ENCODE peak calls at places on chromosomes 12 and 14, in nine cellular contexts. One of them, this sample, is unnamed.

GRCh38 chr12:7497661-7498060 is 5.9 kb downstream of the CD163 start:
- DNase-seq in coronary artery: no peak
- DNase-seq in lower lobe of right lung: no peak
- DNase-seq in fibroblast of mammary gland: peak
- DNase-seq in H9: no peak
- DNase-seq in neural crest cell: no peak
- DNase-seq in cardiac fibroblast: peak
- DNase-seq in tibial artery: no peak
- DNase-seq in psoas muscle: no peak
- DNase-seq in this sample: no peak

GRCh38 chr14:89425931-89426330 is 8.9 kb upstream of the FOXN3 start:
- DNase-seq in coronary artery: no peak
- DNase-seq in lower lobe of right lung: no peak
- DNase-seq in fibroblast of mammary gland: peak
- DNase-seq in H9: no peak
- DNase-seq in neural crest cell: no peak
- DNase-seq in cardiac fibroblast: peak
- DNase-seq in tibial artery: peak
- DNase-seq in psoas muscle: no peak
- DNase-seq in this sample: peak

GRCh38 chr12:107335802-107336570 is 242.6 kb upstream of the CRY1 start:
- DNase-seq in coronary artery: no peak
- DNase-seq in lower lobe of right lung: no peak
- DNase-seq in fibroblast of mammary gland: no peak
- DNase-seq in H9: no peak
- DNase-seq in neural crest cell: no peak
- DNase-seq in cardiac fibroblast: peak
- DNase-seq in tibial artery: no peak
- DNase-seq in psoas muscle: no peak
- DNase-seq in this sample: no peak

GRCh38 chr14:104977681-104978647 is at the start of gene AHNAK2:
- DNase-seq in coronary artery: no peak
- DNase-seq in lower lobe of right lung: peak
- DNase-seq in fibroblast of mammary gland: peak
- DNase-seq in H9: peak
- DNase-seq in neural crest cell: peak
- DNase-seq in cardiac fibroblast: peak
- DNase-seq in tibial artery: peak
- DNase-seq in psoas muscle: peak
- DNase-seq in this sample: no peak

GRCh38 chr12:105860556-105861207 is 278.1 kb downstream of the NUAK1 start:
- DNase-seq in coronary artery: no peak
- DNase-seq in lower lobe of right lung: no peak
- DNase-seq in fibroblast of mammary gland: no peak
- DNase-seq in H9: no peak
- DNase-seq in neural crest cell: no peak
- DNase-seq in cardiac fibroblast: no peak
- DNase-seq in tibial artery: no peak
- DNase-seq in psoas muscle: no peak
- DNase-seq in this sample: no peak

GRCh38 chr12:110917961-110918360 is 2.4 kb downstream of the MYL2 start:
- DNase-seq in coronary artery: no peak
- DNase-seq in lower lobe of right lung: no peak
- DNase-seq in fibroblast of mammary gland: no peak
- DNase-seq in H9: no peak
- DNase-seq in neural crest cell: no peak
- DNase-seq in cardiac fibroblast: peak
- DNase-seq in tibial artery: no peak
- DNase-seq in psoas muscle: no peak
- DNase-seq in this sample: no peak

GRCh38 chr12:132505105-132505851 is 15.3 kb downstream of the FBRSL1 start:
- DNase-seq in coronary artery: no peak
- DNase-seq in lower lobe of right lung: peak
- DNase-seq in fibroblast of mammary gland: no peak
- DNase-seq in H9: no peak
- DNase-seq in neural crest cell: no peak
- DNase-seq in cardiac fibroblast: no peak
- DNase-seq in tibial artery: no peak
- DNase-seq in psoas muscle: peak
- DNase-seq in this sample: no peak

GRCh38 chr14:42224053-42224888 is 617.6 kb downstream of the LRFN5 start:
- DNase-seq in coronary artery: no peak
- DNase-seq in lower lobe of right lung: no peak
- DNase-seq in fibroblast of mammary gland: peak
- DNase-seq in H9: peak
- DNase-seq in neural crest cell: peak
- DNase-seq in cardiac fibroblast: peak
- DNase-seq in tibial artery: no peak
- DNase-seq in psoas muscle: no peak
- DNase-seq in this sample: no peak

GRCh38 chr12:22416831-22417230 is 82.3 kb upstream of the ST8SIA1 start:
- DNase-seq in coronary artery: no peak
- DNase-seq in lower lobe of right lung: no peak
- DNase-seq in fibroblast of mammary gland: no peak
- DNase-seq in H9: no peak
- DNase-seq in neural crest cell: no peak
- DNase-seq in cardiac fibroblast: no peak
- DNase-seq in tibial artery: no peak
- DNase-seq in psoas muscle: no peak
- DNase-seq in this sample: no peak

GRCh38 chr14:26328766-26329165 is 269.1 kb downstream of the NOVA1 start:
- DNase-seq in coronary artery: no peak
- DNase-seq in lower lobe of right lung: no peak
- DNase-seq in fibroblast of mammary gland: no peak
- DNase-seq in H9: no peak
- DNase-seq in neural crest cell: no peak
- DNase-seq in cardiac fibroblast: no peak
- DNase-seq in tibial artery: no peak
- DNase-seq in psoas muscle: no peak
- DNase-seq in this sample: no peak

GRCh38 chr12:82966160-82966559 is 279.5 kb downstream of the TMTC2 start:
- DNase-seq in coronary artery: no peak
- DNase-seq in lower lobe of right lung: no peak
- DNase-seq in fibroblast of mammary gland: no peak
- DNase-seq in H9: no peak
- DNase-seq in neural crest cell: no peak
- DNase-seq in cardiac fibroblast: peak
- DNase-seq in tibial artery: no peak
- DNase-seq in psoas muscle: no peak
- DNase-seq in this sample: no peak

DNA sequence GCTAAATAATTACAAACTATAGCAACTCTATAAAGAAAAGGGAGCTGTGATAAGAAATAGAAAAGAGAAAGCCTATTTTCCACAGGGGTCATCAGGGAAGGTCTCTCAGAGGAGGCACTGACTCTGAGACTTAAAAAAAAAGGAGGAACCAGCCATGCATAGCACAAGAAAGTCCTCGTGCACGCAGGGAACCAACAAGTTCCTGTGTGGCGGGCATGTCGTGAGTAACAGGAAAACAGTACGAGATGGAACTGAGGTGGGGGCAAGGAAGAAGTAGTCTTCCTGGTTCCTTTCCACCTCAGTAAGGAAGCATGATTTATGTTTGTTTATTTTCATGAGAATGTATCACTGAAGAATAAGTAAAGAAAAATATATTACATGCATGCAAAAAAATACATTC is 367.0 kb upstream of the TMEM132C start:
- DNase-seq in coronary artery: no peak
- DNase-seq in lower lobe of right lung: no peak
- DNase-seq in fibroblast of mammary gland: no peak
- DNase-seq in H9: no peak
- DNase-seq in neural crest cell: no peak
- DNase-seq in cardiac fibroblast: no peak
- DNase-seq in tibial artery: no peak
- DNase-seq in psoas muscle: no peak
- DNase-seq in this sample: no peak
- TF ChIP-seq CTCF in coronary artery: no peak
- TF ChIP-seq CTCF in lower lobe of right lung: no peak
- TF ChIP-seq CTCF in fibroblast of mammary gland: no peak
- TF ChIP-seq CTCF in H9: no peak
- TF ChIP-seq CTCF in neural crest cell: no peak
- TF ChIP-seq CTCF in cardiac fibroblast: no peak
- TF ChIP-seq CTCF in tibial artery: no peak
- TF ChIP-seq CTCF in psoas muscle: no peak
- TF ChIP-seq CTCF in this sample: no peak

DNA sequence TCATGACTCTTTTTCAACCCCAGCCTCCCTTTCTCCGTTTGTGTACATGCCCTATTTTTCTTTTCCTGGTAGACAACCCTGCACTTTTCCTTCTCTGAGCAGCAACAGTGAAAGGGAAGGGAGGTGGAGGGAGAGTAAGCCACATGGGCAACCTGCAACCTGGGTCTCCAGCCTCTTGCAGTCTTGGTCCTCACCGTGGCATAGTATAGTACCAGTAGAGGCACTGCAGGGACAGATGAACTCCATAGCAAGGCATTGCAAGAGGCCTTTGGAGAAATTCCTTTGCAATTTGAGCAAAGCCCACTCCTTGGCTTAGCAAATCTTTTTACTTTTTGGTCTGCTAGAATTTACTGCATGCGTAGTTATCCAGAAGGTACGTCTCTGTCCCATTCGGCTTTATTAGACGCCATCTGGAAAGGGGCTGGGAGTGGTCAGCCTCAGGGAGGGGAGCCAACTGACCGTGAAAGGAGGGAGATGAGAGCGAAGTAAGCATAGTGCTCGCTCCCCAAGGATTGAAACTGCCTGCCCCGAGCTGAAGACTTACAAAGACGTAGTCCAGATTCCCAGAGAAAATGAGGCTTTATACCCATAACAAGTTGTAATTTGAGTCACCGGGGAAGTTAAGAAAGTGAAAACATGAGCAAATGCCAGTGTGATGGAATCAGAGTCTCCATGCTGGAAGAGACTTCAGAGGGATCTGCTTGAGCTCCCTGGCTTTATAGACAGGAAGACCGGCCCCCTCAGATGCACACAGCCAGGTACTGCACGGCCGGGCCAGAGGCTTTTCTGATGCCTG is 331.9 kb downstream of the CACNA1C start:
- DNase-seq in coronary artery: peak
- DNase-seq in lower lobe of right lung: no peak
- DNase-seq in fibroblast of mammary gland: peak
- DNase-seq in H9: no peak
- DNase-seq in neural crest cell: no peak
- DNase-seq in cardiac fibroblast: peak
- DNase-seq in tibial artery: no peak
- DNase-seq in psoas muscle: no peak
- DNase-seq in this sample: peak
- TF ChIP-seq CTCF in coronary artery: no peak
- TF ChIP-seq CTCF in lower lobe of right lung: no peak
- TF ChIP-seq CTCF in fibroblast of mammary gland: peak
- TF ChIP-seq CTCF in H9: peak
- TF ChIP-seq CTCF in neural crest cell: no peak
- TF ChIP-seq CTCF in cardiac fibroblast: no peak
- TF ChIP-seq CTCF in tibial artery: no peak
- TF ChIP-seq CTCF in psoas muscle: no peak
- TF ChIP-seq CTCF in this sample: peak

GRCh38 chr12:15605886-15606590 is 183.2 kb downstream of the EPS8 start:
- DNase-seq in coronary artery: no peak
- DNase-seq in lower lobe of right lung: no peak
- DNase-seq in fibroblast of mammary gland: no peak
- DNase-seq in H9: no peak
- DNase-seq in neural crest cell: no peak
- DNase-seq in cardiac fibroblast: no peak
- DNase-seq in tibial artery: no peak
- DNase-seq in psoas muscle: no peak
- DNase-seq in this sample: no peak

GRCh38 chr12:15608931-15609330 is 180.3 kb downstream of the EPS8 start:
- DNase-seq in coronary artery: no peak
- DNase-seq in lower lobe of right lung: no peak
- DNase-seq in fibroblast of mammary gland: no peak
- DNase-seq in H9: no peak
- DNase-seq in neural crest cell: no peak
- DNase-seq in cardiac fibroblast: no peak
- DNase-seq in tibial artery: no peak
- DNase-seq in psoas muscle: no peak
- DNase-seq in this sample: no peak

GRCh38 chr12:15613981-15614380 is 175.2 kb downstream of the EPS8 start:
- DNase-seq in coronary artery: no peak
- DNase-seq in lower lobe of right lung: no peak
- DNase-seq in fibroblast of mammary gland: peak
- DNase-seq in H9: no peak
- DNase-seq in neural crest cell: no peak
- DNase-seq in cardiac fibroblast: peak
- DNase-seq in tibial artery: no peak
- DNase-seq in psoas muscle: no peak
- DNase-seq in this sample: no peak

GRCh38 chr12:15603461-15604085 is 185.6 kb downstream of the EPS8 start:
- DNase-seq in coronary artery: no peak
- DNase-seq in lower lobe of right lung: no peak
- DNase-seq in fibroblast of mammary gland: no peak
- DNase-seq in H9: no peak
- DNase-seq in neural crest cell: no peak
- DNase-seq in cardiac fibroblast: no peak
- DNase-seq in tibial artery: no peak
- DNase-seq in psoas muscle: no peak
- DNase-seq in this sample: no peak

GRCh38 chr12:15608406-15608805 is 180.8 kb downstream of the EPS8 start:
- DNase-seq in coronary artery: no peak
- DNase-seq in lower lobe of right lung: no peak
- DNase-seq in fibroblast of mammary gland: no peak
- DNase-seq in H9: no peak
- DNase-seq in neural crest cell: no peak
- DNase-seq in cardiac fibroblast: no peak
- DNase-seq in tibial artery: no peak
- DNase-seq in psoas muscle: no peak
- DNase-seq in this sample: no peak
- TF ChIP-seq CTCF in coronary artery: no peak
- TF ChIP-seq CTCF in lower lobe of right lung: no peak
- TF ChIP-seq CTCF in fibroblast of mammary gland: no peak
- TF ChIP-seq CTCF in H9: no peak
- TF ChIP-seq CTCF in neural crest cell: no peak
- TF ChIP-seq CTCF in cardiac fibroblast: no peak
- TF ChIP-seq CTCF in tibial artery: no peak
- TF ChIP-seq CTCF in psoas muscle: no peak
- TF ChIP-seq CTCF in this sample: no peak

GRCh38 chr12:127489055-127489454 is 777.9 kb upstream of the TMEM132C start:
- DNase-seq in coronary artery: no peak
- DNase-seq in lower lobe of right lung: no peak
- DNase-seq in fibroblast of mammary gland: no peak
- DNase-seq in H9: no peak
- DNase-seq in neural crest cell: no peak
- DNase-seq in cardiac fibroblast: no peak
- DNase-seq in tibial artery: no peak
- DNase-seq in psoas muscle: no peak
- DNase-seq in this sample: no peak

GRCh38 chr12:127487031-127487430 is 779.9 kb upstream of the TMEM132C start:
- DNase-seq in coronary artery: no peak
- DNase-seq in lower lobe of right lung: no peak
- DNase-seq in fibroblast of mammary gland: no peak
- DNase-seq in H9: no peak
- DNase-seq in neural crest cell: no peak
- DNase-seq in cardiac fibroblast: peak
- DNase-seq in tibial artery: no peak
- DNase-seq in psoas muscle: no peak
- DNase-seq in this sample: no peak

GRCh38 chr12:127480775-127481314 is 786.1 kb upstream of the TMEM132C start:
- DNase-seq in coronary artery: no peak
- DNase-seq in lower lobe of right lung: no peak
- DNase-seq in fibroblast of mammary gland: no peak
- DNase-seq in H9: no peak
- DNase-seq in neural crest cell: no peak
- DNase-seq in cardiac fibroblast: no peak
- DNase-seq in tibial artery: no peak
- DNase-seq in psoas muscle: no peak
- DNase-seq in this sample: no peak

GRCh38 chr12:127482950-127483349 is 784.0 kb upstream of the TMEM132C start:
- DNase-seq in coronary artery: no peak
- DNase-seq in lower lobe of right lung: no peak
- DNase-seq in fibroblast of mammary gland: no peak
- DNase-seq in H9: no peak
- DNase-seq in neural crest cell: no peak
- DNase-seq in cardiac fibroblast: no peak
- DNase-seq in tibial artery: no peak
- DNase-seq in psoas muscle: no peak
- DNase-seq in this sample: no peak

GRCh38 chr12:127485528-127485927 is 781.4 kb upstream of the TMEM132C start:
- DNase-seq in coronary artery: no peak
- DNase-seq in lower lobe of right lung: no peak
- DNase-seq in fibroblast of mammary gland: peak
- DNase-seq in H9: no peak
- DNase-seq in neural crest cell: no peak
- DNase-seq in cardiac fibroblast: peak
- DNase-seq in tibial artery: no peak
- DNase-seq in psoas muscle: no peak
- DNase-seq in this sample: peak
- TF ChIP-seq CTCF in coronary artery: no peak
- TF ChIP-seq CTCF in lower lobe of right lung: no peak
- TF ChIP-seq CTCF in fibroblast of mammary gland: peak
- TF ChIP-seq CTCF in H9: peak
- TF ChIP-seq CTCF in neural crest cell: no peak
- TF ChIP-seq CTCF in cardiac fibroblast: peak
- TF ChIP-seq CTCF in tibial artery: no peak
- TF ChIP-seq CTCF in psoas muscle: no peak
- TF ChIP-seq CTCF in this sample: peak

This sample was measured in AG09309.